ENCODE peak calls at places on chromosomes 2 and 18, in eight cellular contexts. D, U, K, V, P, L, O and M are unnamed samples.

GRCh38 chr2:239328306-239329191 is 72.3 kb downstream of the HDAC4 start:
- DNase-seq in O (peak; percentile 81), K (no peak), U (no peak), V (peak; percentile 36), P (no peak), D (no peak), L (no peak), M (no peak)

GRCh38 chr18:11850821-11851155 is 425 bp upstream of the CHMP1B start:
- DNase-seq in P (no peak), D (peak; percentile 46), O (no peak), K (peak; percentile 57), U (no peak), V (no peak), L (no peak), M (no peak)

GRCh38 chr2:24050041-24050655 is 607 bp downstream of the FKBP1B start:
- DNase-seq in K (no peak), D (peak; percentile 8), L (peak; percentile 32), U (no peak), P (peak; percentile 33), V (no peak), O (no peak), M (peak; percentile 26)

GRCh38 chr2:29114841-29115609 is at the start of gene CLIP4:
- DNase-seq in D (no peak), V (no peak), O (no peak), L (peak; percentile 67), U (peak; percentile 56), K (peak; percentile 49), P (peak; percentile 86), M (peak; percentile 61)

GRCh38 chr2:231425811-231426703 is 30.5 kb downstream of the B3GNT7 start:
- DNase-seq in D (peak; percentile 94), P (peak; percentile 49), U (peak; percentile 71), L (no peak), O (no peak), K (no peak), V (peak; percentile 63), M (peak; percentile 64)

GRCh38 chr2:72937356-72937669 is 20.0 kb downstream of the EMX1 start:
- DNase-seq in D (no peak), K (no peak), P (no peak), V (no peak), L (no peak), U (no peak), O (no peak), M (no peak)

GRCh38 chr2:50922506-50922905 is 109.4 kb downstream of the NRXN1 start:
- DNase-seq in V (no peak), U (no peak), D (no peak), O (no peak), L (no peak), P (no peak), K (no peak), M (no peak)

GRCh38 chr2:97712693-97713295 is 582 bp upstream of the ZAP70 start:
- DNase-seq in U (no peak), D (no peak), V (no peak), K (no peak), O (no peak), L (no peak), P (peak; percentile 75), M (peak; percentile 31)

GRCh38 chr18:11156977-11157376 is 7.6 kb upstream of the PIEZO2 start:
- DNase-seq in L (no peak), V (no peak), P (no peak), D (no peak), O (no peak), K (no peak), U (no peak), M (no peak)